ENCODE peak calls at places on chromosome 21, in five cellular contexts. One of them, this sample, is unnamed.

GRCh38 chr21:29078884-29079765 is 5.7 kb upstream of the CCT8 start:
- DNase-seq in K562: no peak
- DNase-seq in prostate gland: no peak
- DNase-seq in Panc1: no peak
- DNase-seq in endothelial cell of umbilical vein: no peak
- DNase-seq in this sample: no peak

GRCh38 chr21:15732290-15732995 is 2.7 kb downstream of the USP25 start:
- DNase-seq in Panc1: no peak
- DNase-seq in endothelial cell of umbilical vein: peak
- DNase-seq in K562: no peak
- DNase-seq in prostate gland: no peak
- DNase-seq in this sample: no peak

GRCh38 chr21:31908106-31909031 is 35.5 kb downstream of the HUNK start:
- DNase-seq in endothelial cell of umbilical vein: no peak
- DNase-seq in K562: no peak
- DNase-seq in Panc1: no peak
- DNase-seq in prostate gland: peak
- DNase-seq in this sample: no peak

GRCh38 chr21:26788783-26789182 is 56.4 kb downstream of the ADAMTS1 start:
- DNase-seq in K562: no peak
- DNase-seq in prostate gland: no peak
- DNase-seq in endothelial cell of umbilical vein: peak
- DNase-seq in Panc1: no peak
- DNase-seq in this sample: no peak

GRCh38 chr21:28516996-28517592 is 475.6 kb downstream of the LTN1 start:
- DNase-seq in Panc1: peak
- DNase-seq in prostate gland: peak
- DNase-seq in endothelial cell of umbilical vein: peak
- DNase-seq in K562: no peak
- DNase-seq in this sample: peak

GRCh38 chr21:15406791-15407190 is 323.0 kb upstream of the USP25 start:
- DNase-seq in endothelial cell of umbilical vein: no peak
- DNase-seq in Panc1: no peak
- DNase-seq in K562: no peak
- DNase-seq in prostate gland: no peak
- DNase-seq in this sample: no peak

GRCh38 chr21:28342229-28342810 is 650.4 kb downstream of the LTN1 start:
- DNase-seq in prostate gland: no peak
- DNase-seq in K562: no peak
- DNase-seq in endothelial cell of umbilical vein: no peak
- DNase-seq in Panc1: no peak
- DNase-seq in this sample: no peak

GRCh38 chr21:29187939-29188338 is 57.5 kb downstream of the MAP3K7CL start:
- DNase-seq in K562: no peak
- DNase-seq in prostate gland: peak
- DNase-seq in Panc1: no peak
- DNase-seq in endothelial cell of umbilical vein: peak
- DNase-seq in this sample: no peak

GRCh38 chr21:30482130-30482529 is 2.0 kb upstream of the KRTAP19-1 start:
- DNase-seq in Panc1: no peak
- DNase-seq in endothelial cell of umbilical vein: no peak
- DNase-seq in K562: no peak
- DNase-seq in prostate gland: no peak
- DNase-seq in this sample: no peak

GRCh38 chr21:18370292-18370691 is 33.3 kb downstream of the TMPRSS15 start:
- DNase-seq in K562: no peak
- DNase-seq in endothelial cell of umbilical vein: no peak
- DNase-seq in prostate gland: no peak
- DNase-seq in Panc1: no peak
- DNase-seq in this sample: no peak

GRCh38 chr21:46661211-46661625 is 25.7 kb downstream of the PRMT2 start:
- DNase-seq in prostate gland: no peak
- DNase-seq in K562: no peak
- DNase-seq in Panc1: no peak
- DNase-seq in endothelial cell of umbilical vein: peak
- DNase-seq in this sample: peak

GRCh38 chr21:43369124-43369523 is 57.8 kb downstream of the SIK1 start:
- DNase-seq in endothelial cell of umbilical vein: no peak
- DNase-seq in Panc1: no peak
- DNase-seq in prostate gland: no peak
- DNase-seq in K562: no peak
- DNase-seq in this sample: no peak

GRCh38 chr21:33121715-33122475 is 52.0 kb downstream of the OLIG1 start:
- DNase-seq in Panc1: no peak
- DNase-seq in K562: peak
- DNase-seq in endothelial cell of umbilical vein: peak
- DNase-seq in prostate gland: peak
- DNase-seq in this sample: no peak

GRCh38 chr21:33025471-33026298 is at the start of gene OLIG2:
- DNase-seq in Panc1: no peak
- DNase-seq in prostate gland: no peak
- DNase-seq in K562: peak
- DNase-seq in endothelial cell of umbilical vein: peak
- DNase-seq in this sample: no peak

GRCh38 chr21:42652527-42653491 is 612 bp upstream of the PDE9A start:
- DNase-seq in Panc1: no peak
- DNase-seq in endothelial cell of umbilical vein: peak
- DNase-seq in prostate gland: peak
- DNase-seq in K562: peak
- DNase-seq in this sample: peak

GRCh38 chr21:31444061-31444460 is 100.0 kb upstream of the TIAM1 start:
- DNase-seq in prostate gland: no peak
- DNase-seq in Panc1: no peak
- DNase-seq in K562: no peak
- DNase-seq in endothelial cell of umbilical vein: no peak
- DNase-seq in this sample: no peak

GRCh38 chr21:26389971-26390641 is 183.0 kb downstream of the CYYR1 start:
- DNase-seq in endothelial cell of umbilical vein: peak
- DNase-seq in K562: no peak
- DNase-seq in Panc1: peak
- DNase-seq in prostate gland: peak
- DNase-seq in this sample: no peak

GRCh38 chr21:32333953-32334673 is 35.5 kb downstream of the MRAP start:
- DNase-seq in endothelial cell of umbilical vein: no peak
- DNase-seq in K562: no peak
- DNase-seq in prostate gland: no peak
- DNase-seq in Panc1: no peak
- DNase-seq in this sample: no peak

GRCh38 chr21:15431053-15431452 is 298.7 kb upstream of the USP25 start:
- DNase-seq in endothelial cell of umbilical vein: no peak
- DNase-seq in prostate gland: no peak
- DNase-seq in Panc1: no peak
- DNase-seq in K562: no peak
- DNase-seq in this sample: no peak

GRCh38 chr21:15138475-15138874 is 73.7 kb upstream of the NRIP1 start:
- DNase-seq in K562: no peak
- DNase-seq in Panc1: no peak
- DNase-seq in prostate gland: no peak
- DNase-seq in endothelial cell of umbilical vein: no peak
- DNase-seq in this sample: peak

GRCh38 chr21:43703068-43703880 is 15.7 kb upstream of the PDXK start:
- DNase-seq in Panc1: no peak
- DNase-seq in K562: no peak
- DNase-seq in prostate gland: no peak
- DNase-seq in endothelial cell of umbilical vein: no peak
- DNase-seq in this sample: peak

GRCh38 chr21:33069994-33070811 is at the start of gene OLIG1:
- DNase-seq in K562: no peak
- DNase-seq in endothelial cell of umbilical vein: peak
- DNase-seq in Panc1: no peak
- DNase-seq in prostate gland: peak
- DNase-seq in this sample: peak

GRCh38 chr21:32306021-32306780 is 7.5 kb downstream of the MRAP start:
- DNase-seq in prostate gland: no peak
- DNase-seq in Panc1: no peak
- DNase-seq in endothelial cell of umbilical vein: peak
- DNase-seq in K562: peak
- DNase-seq in this sample: no peak

GRCh38 chr21:25999935-26000582 is 170.5 kb downstream of the APP start:
- DNase-seq in K562: no peak
- DNase-seq in endothelial cell of umbilical vein: no peak
- DNase-seq in prostate gland: no peak
- DNase-seq in Panc1: no peak
- DNase-seq in this sample: no peak

GRCh38 chr21:29504751-29505321 is 206.1 kb downstream of the BACH1 start:
- DNase-seq in prostate gland: no peak
- DNase-seq in K562: no peak
- DNase-seq in Panc1: no peak
- DNase-seq in endothelial cell of umbilical vein: no peak
- DNase-seq in this sample: no peak

GRCh38 chr21:21268061-21268471 is 269.9 kb downstream of the NCAM2 start:
- DNase-seq in Panc1: no peak
- DNase-seq in K562: no peak
- DNase-seq in endothelial cell of umbilical vein: no peak
- DNase-seq in prostate gland: no peak
- DNase-seq in this sample: no peak

GRCh38 chr21:41642399-41642798 is 124.5 kb downstream of the RIPK4 start:
- DNase-seq in endothelial cell of umbilical vein: no peak
- DNase-seq in K562: no peak
- DNase-seq in prostate gland: no peak
- DNase-seq in Panc1: no peak
- DNase-seq in this sample: no peak
- H3K4me3 ChIP-seq in endothelial cell of umbilical vein: no peak
- H3K4me3 ChIP-seq in K562: no peak
- H3K4me3 ChIP-seq in prostate gland: no peak
- H3K4me3 ChIP-seq in Panc1: no peak
- H3K4me3 ChIP-seq in this sample: no peak

DNA sequence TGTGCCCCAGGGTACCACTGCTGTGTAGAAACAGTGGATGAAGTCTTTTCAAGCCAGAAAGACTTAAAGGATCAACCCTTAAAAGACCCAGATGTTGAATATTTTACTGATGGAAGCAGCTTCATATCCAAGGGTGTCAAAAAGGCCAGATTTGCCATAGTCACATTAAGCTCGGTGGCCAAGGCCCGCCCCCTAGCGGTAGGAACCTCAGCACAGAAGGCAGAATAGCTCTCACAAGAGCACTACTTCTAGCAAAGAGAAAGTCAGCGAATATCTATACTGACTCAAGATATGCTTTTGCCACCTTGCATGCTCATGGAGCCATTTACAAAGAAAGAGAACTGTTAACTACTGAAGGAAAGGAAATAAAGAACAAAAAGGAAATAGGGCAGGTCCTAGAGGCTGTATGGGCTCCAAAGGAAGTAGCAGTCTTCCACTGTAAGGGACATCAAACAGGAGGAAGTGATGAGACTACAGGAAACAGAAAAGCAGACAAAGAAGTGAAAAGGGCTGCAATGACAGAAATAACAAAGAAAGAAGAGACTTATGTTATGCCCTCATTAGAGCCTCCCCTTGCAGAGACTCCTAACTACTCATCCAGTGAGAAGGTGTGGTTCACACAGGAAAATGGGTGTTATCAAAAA is 90.5 kb downstream of the LIPI start:
- DNase-seq in K562: peak
- DNase-seq in Panc1: peak
- DNase-seq in endothelial cell of umbilical vein: no peak
- DNase-seq in prostate gland: no peak
- DNase-seq in this sample: peak
- TF ChIP-seq POLR2AphosphoS5 in K562: no peak
- TF ChIP-seq POLR2AphosphoS5 in Panc1: no peak
- TF ChIP-seq POLR2AphosphoS5 in endothelial cell of umbilical vein: no peak
- TF ChIP-seq POLR2AphosphoS5 in prostate gland: no peak
- TF ChIP-seq POLR2AphosphoS5 in this sample: no peak

GRCh38 chr21:39344848-39345247 is 4.0 kb downstream of the HMGN1 start:
- DNase-seq in endothelial cell of umbilical vein: no peak
- DNase-seq in K562: no peak
- DNase-seq in Panc1: no peak
- DNase-seq in prostate gland: no peak
- DNase-seq in this sample: no peak

GRCh38 chr21:39347537-39347936 is 1.4 kb downstream of the HMGN1 start:
- DNase-seq in Panc1: no peak
- DNase-seq in endothelial cell of umbilical vein: peak
- DNase-seq in K562: no peak
- DNase-seq in prostate gland: no peak
- DNase-seq in this sample: no peak

GRCh38 chr21:39348040-39348354 is 891 bp downstream of the HMGN1 start:
- DNase-seq in Panc1: no peak
- DNase-seq in endothelial cell of umbilical vein: no peak
- DNase-seq in prostate gland: no peak
- DNase-seq in K562: no peak
- DNase-seq in this sample: no peak

GRCh38 chr21:39346671-39347327 is 2.1 kb downstream of the HMGN1 start:
- DNase-seq in Panc1: no peak
- DNase-seq in K562: no peak
- DNase-seq in endothelial cell of umbilical vein: no peak
- DNase-seq in prostate gland: no peak
- DNase-seq in this sample: no peak

GRCh38 chr21:39345440-39345839 is 3.4 kb downstream of the HMGN1 start:
- DNase-seq in prostate gland: no peak
- DNase-seq in K562: no peak
- DNase-seq in endothelial cell of umbilical vein: no peak
- DNase-seq in Panc1: no peak
- DNase-seq in this sample: no peak
- H3K4me3 ChIP-seq in prostate gland: no peak
- H3K4me3 ChIP-seq in K562: no peak
- H3K4me3 ChIP-seq in endothelial cell of umbilical vein: no peak
- H3K4me3 ChIP-seq in Panc1: no peak
- H3K4me3 ChIP-seq in this sample: no peak

DNA sequence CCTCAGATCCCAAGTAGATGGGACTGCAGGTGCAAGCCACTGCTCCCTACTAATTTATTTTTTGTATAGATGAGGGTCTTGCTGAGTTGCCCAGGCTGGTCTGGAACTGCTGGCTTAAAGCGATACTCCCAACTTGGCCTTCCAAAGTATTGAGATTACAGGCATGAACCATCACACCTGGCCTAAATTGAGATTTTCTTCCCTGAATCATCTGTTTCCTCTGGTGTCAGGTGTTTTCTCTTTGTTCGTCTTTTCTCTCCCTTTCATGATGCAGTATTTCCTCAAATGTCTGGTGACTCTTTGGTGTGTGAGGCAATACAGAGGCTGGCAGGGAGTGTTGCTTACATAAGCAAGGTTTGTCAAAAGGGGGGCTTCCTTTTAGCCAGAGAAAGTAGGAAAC is 27.6 kb downstream of the CLDN14 start:
- DNase-seq in endothelial cell of umbilical vein: peak
- DNase-seq in K562: no peak
- DNase-seq in prostate gland: no peak
- DNase-seq in Panc1: no peak
- DNase-seq in this sample: no peak
- TF ChIP-seq POLR2AphosphoS5 in endothelial cell of umbilical vein: no peak
- TF ChIP-seq POLR2AphosphoS5 in K562: no peak
- TF ChIP-seq POLR2AphosphoS5 in prostate gland: no peak
- TF ChIP-seq POLR2AphosphoS5 in Panc1: no peak
- TF ChIP-seq POLR2AphosphoS5 in this sample: no peak

DNA sequence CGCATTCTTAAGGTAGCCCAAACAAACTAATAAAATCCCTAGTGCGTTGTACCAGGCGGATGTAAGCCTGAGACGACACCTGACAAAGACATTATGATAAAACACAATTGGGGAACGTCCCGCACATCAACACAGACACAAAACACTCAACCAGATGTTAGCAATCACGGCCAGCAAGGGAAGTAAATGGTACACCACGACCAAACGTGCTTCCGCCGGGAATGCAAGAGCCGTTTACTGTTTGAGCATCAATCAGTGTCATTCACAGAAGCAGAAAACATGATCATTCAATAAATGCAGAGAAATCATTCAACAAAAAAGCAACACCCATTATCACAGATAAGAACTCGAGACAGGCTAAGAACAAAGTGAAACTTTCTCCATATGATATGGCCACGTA is 49.4 kb upstream of the COL18A1 start:
- DNase-seq in prostate gland: no peak
- DNase-seq in endothelial cell of umbilical vein: no peak
- DNase-seq in K562: no peak
- DNase-seq in Panc1: no peak
- DNase-seq in this sample: no peak
- H3K4me3 ChIP-seq in prostate gland: no peak
- H3K4me3 ChIP-seq in endothelial cell of umbilical vein: no peak
- H3K4me3 ChIP-seq in K562: no peak
- H3K4me3 ChIP-seq in Panc1: no peak
- H3K4me3 ChIP-seq in this sample: no peak